ENCODE peak calls at places on chromosomes 7 and 10, in ten cellular contexts. Y is suprapubic skin, Q is A549, I is heart left ventricle, B is H54, D is ovary, E is transverse colon, O is breast epithelium, F is body of pancreas, X is IMR-90. G is an unnamed sample.

GRCh38 chr10:19945275-19945674 is 129.0 kb downstream of the PLXDC2 start:
- DNase-seq in E (no peak), X (no peak), Q (no peak), I (no peak), B (no peak), Y (no peak), F (peak), O (no peak), D (peak), G (no peak)

GRCh38 chr7:35003679-35004278 is 33.5 kb downstream of the DPY19L1 start:
- DNase-seq in Q (peak), Y (no peak), E (peak), X (peak), B (peak), I (peak), D (no peak), F (peak), O (no peak), G (peak)

GRCh38 chr10:19889279-19889678 is 73.0 kb downstream of the PLXDC2 start:
- DNase-seq in X (no peak), I (no peak), Q (no peak), B (no peak), D (no peak), O (no peak), E (no peak), Y (no peak), F (no peak), G (no peak)

GRCh38 chr7:85595639-85596268 is 408.9 kb upstream of the SEMA3D start:
- DNase-seq in Y (no peak), B (no peak), O (no peak), Q (no peak), I (no peak), X (peak), E (no peak), F (no peak), D (no peak), G (no peak)

GRCh38 chr10:58254644-58255043 is 13.1 kb downstream of the IPMK start:
- DNase-seq in Y (no peak), I (no peak), Q (no peak), X (no peak), O (no peak), B (no peak), F (no peak), D (no peak), E (no peak), G (no peak)

GRCh38 chr10:47277352-47278151 is 22.4 kb upstream of the GDF10 start:
- DNase-seq in B (no peak), E (no peak), X (no peak), Y (peak), Q (no peak), I (no peak), O (no peak), D (no peak), F (no peak), G (no peak)

GRCh38 chr10:51377932-51378206 is 303.6 kb downstream of the PRKG1 start:
- DNase-seq in I (no peak), B (no peak), X (peak), E (no peak), O (no peak), Y (no peak), Q (no peak), D (no peak), F (no peak), G (no peak)

GRCh38 chr10:98619446-98619845 is 172.7 kb upstream of the HPS1 start:
- DNase-seq in F (no peak), Y (no peak), O (no peak), Q (no peak), X (no peak), D (no peak), B (no peak), I (no peak), E (no peak), G (no peak)

GRCh38 chr10:27611209-27611608 is 107.1 kb downstream of the RAB18 start:
- DNase-seq in I (no peak), Y (no peak), Q (no peak), O (no peak), X (peak), E (no peak), B (peak), F (no peak), D (no peak), G (no peak)

GRCh38 chr7:7704867-7705266 is 13.5 kb downstream of the RPA3 start:
- DNase-seq in F (no peak), Q (no peak), D (no peak), O (no peak), B (no peak), E (no peak), X (no peak), Y (no peak), I (no peak), G (no peak)

GRCh38 chr7:134448359-134449229 is 10.3 kb downstream of the AKR1B1 start:
- DNase-seq in F (no peak), E (no peak), D (no peak), B (peak), Q (peak), I (no peak), Y (no peak), O (no peak), X (peak), G (peak)

GRCh38 chr10:3729397-3729796 is 55.6 kb downstream of the KLF6 start:
- DNase-seq in B (no peak), E (no peak), O (no peak), Q (no peak), X (peak), Y (no peak), D (no peak), I (no peak), F (no peak), G (no peak)

GRCh38 chr10:92291921-92292860 is 1.2 kb downstream of the MARCHF5 start:
- DNase-seq in O (no peak), F (peak), E (peak), Q (peak), Y (peak), I (peak), B (peak), D (peak), X (peak), G (peak)

GRCh38 chr10:112949128-112949823 is 771 bp upstream of the TCF7L2 start:
- DNase-seq in B (no peak), Q (no peak), E (peak), X (peak), O (no peak), I (no peak), D (no peak), F (no peak), Y (no peak), G (no peak)

GRCh38 chr10:124362572-124362971 is 56.2 kb downstream of the OAT start:
- DNase-seq in O (no peak), I (no peak), Q (no peak), X (no peak), E (no peak), F (no peak), D (no peak), Y (no peak), B (no peak), G (no peak)

GRCh38 chr7:106083717-106084116 is 28.4 kb downstream of the SYPL1 start:
- DNase-seq in X (no peak), B (no peak), E (no peak), O (no peak), F (no peak), I (no peak), D (no peak), Q (no peak), Y (no peak), G (no peak)

GRCh38 chr7:117402109-117402508 is 25.2 kb downstream of the ASZ1 start:
- DNase-seq in B (no peak), F (no peak), Q (no peak), Y (no peak), I (no peak), X (peak), O (no peak), D (no peak), E (no peak), G (no peak)

GRCh38 chr7:45098983-45099839 is 10.4 kb upstream of the NACAD start:
- DNase-seq in F (no peak), Y (no peak), D (no peak), E (no peak), X (no peak), B (no peak), Q (no peak), O (no peak), I (no peak), G (no peak)

GRCh38 chr10:75210193-75211006 is at the start of gene VDAC2:
- DNase-seq in Y (peak), X (peak), I (peak), B (peak), F (peak), Q (peak), O (peak), D (peak), E (peak), G (peak)
- TF ChIP-seq POLR2A in Y (peak), X (peak), I (peak), B (peak), F (peak), Q (peak), O (peak), D (peak), E (peak), G (peak)

GRCh38 chr7:12692479-12693259 is 5.2 kb downstream of the ARL4A start:
- DNase-seq in Q (no peak), D (no peak), F (no peak), E (no peak), O (no peak), X (no peak), B (no peak), I (no peak), Y (no peak), G (peak)
- TF ChIP-seq POLR2A in Q (no peak), D (no peak), F (no peak), E (no peak), O (no peak), X (no peak), B (no peak), I (no peak), Y (no peak), G (peak)

DNA sequence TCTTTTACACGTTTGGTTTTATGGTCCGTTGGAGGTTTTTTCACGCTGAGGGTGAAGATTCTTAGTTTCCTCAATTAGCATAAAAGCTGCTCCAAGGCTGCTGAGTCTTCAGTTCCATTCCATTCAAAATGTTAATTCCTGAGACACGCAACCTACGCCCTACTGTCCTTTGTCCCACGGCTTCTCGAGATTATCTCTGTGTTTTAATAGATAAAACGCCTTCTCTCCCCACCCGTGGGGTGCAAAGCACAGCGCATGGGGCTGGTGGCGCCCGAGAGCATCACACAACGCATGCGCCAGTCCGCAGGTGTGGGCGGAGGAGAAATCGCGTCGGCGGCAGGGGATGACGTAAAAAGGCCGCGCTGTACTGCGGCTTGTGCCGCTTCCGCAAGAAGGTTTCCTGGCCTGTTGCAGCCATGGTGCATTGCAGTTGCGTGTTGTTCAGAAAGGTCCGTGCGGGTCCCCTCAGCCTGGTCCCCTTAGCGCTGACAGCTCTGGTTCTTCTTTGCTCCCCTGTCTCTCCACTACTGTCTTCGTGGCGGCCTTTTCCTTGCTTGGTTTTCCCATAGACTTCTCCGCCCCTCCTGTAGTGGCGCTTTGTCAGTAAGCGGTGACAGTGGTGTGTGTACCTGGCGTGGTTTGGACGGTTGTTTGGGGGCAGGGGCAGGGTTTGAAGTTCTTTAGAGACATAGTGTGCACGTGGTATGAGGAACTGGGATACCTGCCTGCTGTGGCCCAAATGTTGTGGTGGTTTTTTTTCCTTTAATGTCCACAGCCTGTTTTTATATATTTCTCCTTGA is at the start of gene GTPBP10:
- DNase-seq in D (peak), Y (peak), I (peak), F (peak), O (peak), Q (peak), E (peak), X (peak), B (peak), G (peak)
- TF ChIP-seq POLR2A in D (peak), Y (peak), I (no peak), F (peak), O (peak), Q (peak), E (peak), X (peak), B (peak), G (peak)

GRCh38 chr7:142537760-142538159 is 211.5 kb upstream of the PRSS1 start:
- DNase-seq in Y (no peak), D (no peak), O (no peak), X (no peak), Q (no peak), B (no peak), I (no peak), E (no peak), F (no peak), G (no peak)

GRCh38 chr7:142542938-142543337 is 206.3 kb upstream of the PRSS1 start:
- DNase-seq in O (no peak), D (no peak), Y (no peak), I (no peak), E (no peak), B (no peak), F (no peak), Q (no peak), X (peak), G (no peak)

GRCh38 chr7:142540371-142540770 is 208.9 kb upstream of the PRSS1 start:
- DNase-seq in B (no peak), Y (no peak), X (no peak), I (no peak), D (no peak), E (no peak), O (no peak), F (no peak), Q (no peak), G (no peak)

GRCh38 chr7:142542097-142542496 is 207.2 kb upstream of the PRSS1 start:
- DNase-seq in X (no peak), O (no peak), F (no peak), B (no peak), E (no peak), Q (no peak), Y (no peak), I (no peak), D (no peak), G (no peak)

DNA sequence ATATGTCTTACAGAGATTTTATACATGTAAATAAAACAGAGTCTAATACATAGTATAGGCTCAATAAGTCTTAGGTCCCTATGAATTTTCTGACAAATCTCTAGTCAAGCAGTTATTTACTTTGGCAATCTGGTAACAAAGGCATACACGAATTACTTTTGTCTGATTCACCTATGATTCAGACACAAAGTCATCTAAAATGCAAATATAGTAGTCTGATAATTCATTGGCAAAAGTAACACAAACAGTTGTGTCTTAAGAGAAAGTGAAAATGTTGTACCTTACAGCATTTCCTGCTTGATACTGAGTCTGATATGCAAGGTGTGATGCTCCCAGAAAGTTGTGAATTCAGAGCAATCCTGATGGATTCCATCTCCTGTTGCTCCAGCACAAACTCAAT is 209.4 kb upstream of the PRSS1 start:
- DNase-seq in Q (no peak), B (no peak), F (no peak), O (no peak), D (no peak), X (peak), Y (no peak), I (no peak), E (no peak), G (no peak)
- TF ChIP-seq POLR2A in Q (no peak), B (no peak), F (no peak), O (no peak), D (no peak), X (no peak), Y (no peak), I (no peak), E (no peak), G (no peak)

DNA sequence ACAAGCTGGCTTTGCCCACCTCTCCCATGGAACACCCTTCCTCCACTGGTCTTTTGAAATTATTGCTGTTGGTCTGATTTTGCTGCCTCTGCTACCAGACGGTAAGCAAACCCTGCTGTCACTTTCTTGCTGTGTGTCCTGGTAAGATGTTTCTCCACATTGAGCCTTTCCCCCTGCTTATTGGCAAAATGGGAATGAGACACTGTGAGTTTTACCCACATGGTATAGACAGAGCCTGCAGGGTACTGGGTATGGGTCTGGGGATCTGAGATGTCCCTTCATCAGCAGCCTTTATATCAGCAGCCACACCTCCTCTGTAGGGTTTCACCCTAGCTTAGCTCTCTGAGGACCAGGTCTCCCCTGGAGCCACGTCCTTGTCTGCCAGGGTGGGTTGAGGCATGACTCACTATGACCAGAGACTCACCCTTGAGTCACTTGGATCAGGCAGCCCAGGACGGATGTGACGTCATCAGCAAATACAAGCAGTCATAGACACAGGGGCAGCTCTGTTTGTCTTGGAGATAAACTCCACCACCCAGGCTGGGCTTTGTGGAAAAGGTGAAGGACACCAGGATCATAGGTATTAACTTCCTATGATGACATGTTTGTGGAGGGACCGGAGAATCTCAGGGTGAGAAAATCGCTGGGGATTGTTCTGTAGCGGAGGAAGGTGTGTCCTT is 17.9 kb upstream of the BAIAP2L1 start:
- DNase-seq in Y (no peak), F (peak), Q (peak), O (no peak), D (no peak), X (peak), I (peak), E (peak), B (peak), G (peak)
- TF ChIP-seq POLR2A in Y (no peak), F (no peak), Q (no peak), O (no peak), D (no peak), X (no peak), I (no peak), E (no peak), B (peak), G (no peak)

GRCh38 chr7:139681812-139682135 is 96.0 kb downstream of the HIPK2 start:
- DNase-seq in X (no peak), Q (no peak), D (no peak), B (no peak), F (no peak), E (no peak), I (no peak), O (no peak), Y (no peak), G (no peak)
- TF ChIP-seq POLR2A in X (peak), Q (no peak), D (no peak), B (no peak), F (no peak), E (no peak), I (no peak), O (no peak), Y (no peak), G (no peak)

DNA sequence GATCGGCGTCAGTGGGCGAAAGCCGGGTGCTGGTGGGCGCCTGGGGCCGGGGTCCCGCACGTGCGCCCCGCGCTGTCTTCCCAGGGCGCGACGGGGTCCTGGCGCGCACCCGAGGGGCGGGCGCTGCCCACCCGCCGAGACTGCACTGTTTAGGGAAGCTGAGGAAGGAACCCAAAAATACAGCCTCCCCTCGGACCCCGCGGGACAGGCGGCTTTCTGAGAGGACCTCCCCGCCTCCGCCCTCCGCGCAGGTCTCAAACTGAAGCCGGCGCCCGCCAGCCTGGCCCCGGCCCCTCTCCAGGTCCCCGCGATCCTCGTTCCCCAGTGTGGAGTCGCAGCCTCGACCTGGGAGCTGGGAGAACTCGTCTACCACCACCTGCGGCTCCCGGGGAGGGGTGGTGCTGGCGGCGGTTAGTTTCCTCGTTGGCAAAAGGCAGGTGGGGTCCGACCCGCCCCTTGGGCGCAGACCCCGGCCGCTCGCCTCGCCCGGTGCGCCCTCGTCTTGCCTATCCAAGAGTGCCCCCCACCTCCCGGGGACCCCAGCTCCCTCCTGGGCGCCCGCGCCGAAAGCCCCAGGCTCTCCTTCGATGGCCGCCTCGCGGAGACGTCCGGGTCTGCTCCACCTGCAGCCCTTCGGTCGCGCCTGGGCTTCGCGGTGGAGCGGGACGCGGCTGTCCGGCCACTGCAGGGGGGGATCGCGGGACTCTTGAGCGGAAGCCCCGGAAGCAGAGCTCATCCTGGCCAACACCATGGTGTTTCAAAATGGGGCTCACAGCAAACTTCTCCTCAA is 1.1 kb downstream of the EGFR start:
- DNase-seq in D (peak), I (peak), O (no peak), X (no peak), E (peak), B (peak), F (peak), Q (peak), Y (no peak), G (no peak)
- TF ChIP-seq POLR2A in D (no peak), I (no peak), O (no peak), X (no peak), E (no peak), B (peak), F (no peak), Q (no peak), Y (no peak), G (no peak)

GRCh38 chr7:143380646-143381426 is at the start of gene ZYX:
- DNase-seq in I (peak), B (peak), E (peak), Y (peak), X (peak), D (peak), O (peak), F (peak), Q (peak), G (peak)
- TF ChIP-seq POLR2A in I (peak), B (peak), E (peak), Y (peak), X (peak), D (peak), O (peak), F (peak), Q (peak), G (peak)